ENCODE peak calls at places on chromosomes 3 and 15, in four cellular contexts. X is hippocampal formation, J is GM03348, W is PC-3. A is an unnamed sample.

GRCh38 chr15:67033521-67033920 is 31.9 kb upstream of the SMAD3 start:
- DNase-seq in X (no peak), J (no peak), W (no peak), A (no peak)

GRCh38 chr15:49135893-49136292 is 19.5 kb downstream of the COPS2 start:
- DNase-seq in X (no peak), J (peak), W (peak), A (peak)

GRCh38 chr15:90305932-90306331 is 40.5 kb downstream of the NGRN start:
- DNase-seq in X (no peak), J (no peak), W (no peak), A (no peak)

GRCh38 chr3:29144361-29144760 is 136.5 kb upstream of the RBMS3 start:
- DNase-seq in X (no peak), J (no peak), W (no peak), A (no peak)

GRCh38 chr3:26920579-26920978 is 298.0 kb downstream of the LRRC3B start:
- DNase-seq in X (peak), J (no peak), W (no peak), A (no peak)

GRCh38 chr3:17845026-17845425 is 102.6 kb upstream of the TBC1D5 start:
- DNase-seq in X (no peak), J (peak), W (no peak), A (no peak)

GRCh38 chr15:97652700-97653167 is 307.8 kb upstream of the ARRDC4 start:
- DNase-seq in X (no peak), J (no peak), W (no peak), A (no peak)

GRCh38 chr3:22569570-22569969 is 633.6 kb upstream of the UBE2E2 start:
- DNase-seq in X (no peak), J (no peak), W (peak), A (no peak)

GRCh38 chr3:171799501-171799900 is 10.8 kb downstream of the PLD1 start:
- DNase-seq in X (no peak), J (no peak), W (no peak), A (no peak)

GRCh38 chr3:71130516-71131384 is 452.8 kb downstream of the FOXP1 start:
- DNase-seq in X (peak), J (peak), W (peak), A (peak)

GRCh38 chr3:159239054-159239453 is 437.2 kb downstream of the MFSD1 start:
- DNase-seq in X (peak), J (no peak), W (no peak), A (no peak)

GRCh38 chr3:182490601-182491485 is 302.5 kb upstream of the ATP11B start:
- DNase-seq in X (peak), J (no peak), W (peak), A (no peak)

A was measured in HFFc6.